ENCODE peak calls at places on chromosomes 4 and X, in nine cellular contexts. One of them, this sample, is unnamed.

GRCh38 chrX:136907626-136908025 is 27.1 kb upstream of the RBMX start:
- DNase-seq in GM10248: no peak
- DNase-seq in left lung: no peak
- DNase-seq in activated CD8-positive, alpha-beta T cell treated with anti-CD3 and anti-CD28 coated beads for 36 hours: no peak
- DNase-seq in hepatocyte: no peak
- DNase-seq in heart right ventricle: no peak
- DNase-seq in glutamatergic neuron: no peak
- DNase-seq in neural crest cell: no peak
- DNase-seq in A549: no peak
- DNase-seq in this sample: no peak

GRCh38 chr4:3442959-3443749 is 1.4 kb downstream of the HGFAC start:
- DNase-seq in GM10248: peak; percentile 93
- DNase-seq in left lung: no peak
- DNase-seq in activated CD8-positive, alpha-beta T cell treated with anti-CD3 and anti-CD28 coated beads for 36 hours: peak; percentile 71
- DNase-seq in hepatocyte: peak; percentile 64
- DNase-seq in heart right ventricle: no peak
- DNase-seq in glutamatergic neuron: peak; percentile 73
- DNase-seq in neural crest cell: peak; percentile 61
- DNase-seq in A549: peak; percentile 40
- DNase-seq in this sample: peak; percentile 52

GRCh38 chr4:46667790-46668189 is 241.3 kb downstream of the COX7B2 start:
- DNase-seq in GM10248: no peak
- DNase-seq in left lung: no peak
- DNase-seq in activated CD8-positive, alpha-beta T cell treated with anti-CD3 and anti-CD28 coated beads for 36 hours: no peak
- DNase-seq in hepatocyte: no peak
- DNase-seq in heart right ventricle: no peak
- DNase-seq in glutamatergic neuron: no peak
- DNase-seq in neural crest cell: no peak
- DNase-seq in A549: no peak
- DNase-seq in this sample: no peak

GRCh38 chrX:154002215-154002719 is 17.4 kb downstream of the IRAK1 start:
- DNase-seq in GM10248: no peak
- DNase-seq in left lung: no peak
- DNase-seq in activated CD8-positive, alpha-beta T cell treated with anti-CD3 and anti-CD28 coated beads for 36 hours: peak; percentile 66
- DNase-seq in hepatocyte: peak; percentile 35
- DNase-seq in heart right ventricle: no peak
- DNase-seq in glutamatergic neuron: no peak
- DNase-seq in neural crest cell: no peak
- DNase-seq in A549: peak; percentile 70
- DNase-seq in this sample: no peak

GRCh38 chr4:27176400-27176799 is 315.8 kb downstream of the STIM2 start:
- DNase-seq in GM10248: no peak
- DNase-seq in left lung: no peak
- DNase-seq in activated CD8-positive, alpha-beta T cell treated with anti-CD3 and anti-CD28 coated beads for 36 hours: peak; percentile 5
- DNase-seq in hepatocyte: peak; percentile 72
- DNase-seq in heart right ventricle: no peak
- DNase-seq in glutamatergic neuron: peak; percentile 41
- DNase-seq in neural crest cell: no peak
- DNase-seq in A549: peak; percentile 14
- DNase-seq in this sample: no peak

GRCh38 chr4:57074753-57075152 is 35.4 kb downstream of the IGFBP7 start:
- DNase-seq in GM10248: no peak
- DNase-seq in left lung: no peak
- DNase-seq in activated CD8-positive, alpha-beta T cell treated with anti-CD3 and anti-CD28 coated beads for 36 hours: no peak
- DNase-seq in hepatocyte: no peak
- DNase-seq in heart right ventricle: no peak
- DNase-seq in glutamatergic neuron: no peak
- DNase-seq in neural crest cell: no peak
- DNase-seq in A549: peak; percentile 36
- DNase-seq in this sample: no peak

GRCh38 chrX:149909324-149910177 is 19.8 kb upstream of the HSFX4 start:
- DNase-seq in GM10248: no peak
- DNase-seq in left lung: no peak
- DNase-seq in activated CD8-positive, alpha-beta T cell treated with anti-CD3 and anti-CD28 coated beads for 36 hours: peak; percentile 39
- DNase-seq in hepatocyte: no peak
- DNase-seq in heart right ventricle: no peak
- DNase-seq in glutamatergic neuron: no peak
- DNase-seq in neural crest cell: no peak
- DNase-seq in A549: no peak
- DNase-seq in this sample: no peak

GRCh38 chrX:30800901-30801300 is 88.2 kb downstream of the TAB3 start:
- DNase-seq in GM10248: no peak
- DNase-seq in left lung: no peak
- DNase-seq in activated CD8-positive, alpha-beta T cell treated with anti-CD3 and anti-CD28 coated beads for 36 hours: no peak
- DNase-seq in hepatocyte: no peak
- DNase-seq in heart right ventricle: no peak
- DNase-seq in glutamatergic neuron: no peak
- DNase-seq in neural crest cell: no peak
- DNase-seq in A549: no peak
- DNase-seq in this sample: no peak

GRCh38 chrX:39518451-39519212 is 579.1 kb downstream of the BCOR start:
- DNase-seq in GM10248: no peak
- DNase-seq in left lung: no peak
- DNase-seq in activated CD8-positive, alpha-beta T cell treated with anti-CD3 and anti-CD28 coated beads for 36 hours: no peak
- DNase-seq in hepatocyte: no peak
- DNase-seq in heart right ventricle: peak; percentile 29
- DNase-seq in glutamatergic neuron: no peak
- DNase-seq in neural crest cell: peak; percentile 31
- DNase-seq in A549: no peak
- DNase-seq in this sample: no peak

GRCh38 chr4:112771-113170 is 11.5 kb upstream of the ZNF718 start:
- DNase-seq in GM10248: no peak
- DNase-seq in left lung: no peak
- DNase-seq in activated CD8-positive, alpha-beta T cell treated with anti-CD3 and anti-CD28 coated beads for 36 hours: no peak
- DNase-seq in hepatocyte: peak; percentile 0
- DNase-seq in heart right ventricle: no peak
- DNase-seq in glutamatergic neuron: no peak
- DNase-seq in neural crest cell: no peak
- DNase-seq in A549: no peak
- DNase-seq in this sample: no peak

GRCh38 chr4:39528056-39528465 is 822 bp upstream of the UGDH start:
- DNase-seq in GM10248: no peak
- DNase-seq in left lung: peak; percentile 82
- DNase-seq in activated CD8-positive, alpha-beta T cell treated with anti-CD3 and anti-CD28 coated beads for 36 hours: no peak
- DNase-seq in hepatocyte: no peak
- DNase-seq in heart right ventricle: no peak
- DNase-seq in glutamatergic neuron: no peak
- DNase-seq in neural crest cell: no peak
- DNase-seq in A549: no peak
- DNase-seq in this sample: no peak

DNA sequence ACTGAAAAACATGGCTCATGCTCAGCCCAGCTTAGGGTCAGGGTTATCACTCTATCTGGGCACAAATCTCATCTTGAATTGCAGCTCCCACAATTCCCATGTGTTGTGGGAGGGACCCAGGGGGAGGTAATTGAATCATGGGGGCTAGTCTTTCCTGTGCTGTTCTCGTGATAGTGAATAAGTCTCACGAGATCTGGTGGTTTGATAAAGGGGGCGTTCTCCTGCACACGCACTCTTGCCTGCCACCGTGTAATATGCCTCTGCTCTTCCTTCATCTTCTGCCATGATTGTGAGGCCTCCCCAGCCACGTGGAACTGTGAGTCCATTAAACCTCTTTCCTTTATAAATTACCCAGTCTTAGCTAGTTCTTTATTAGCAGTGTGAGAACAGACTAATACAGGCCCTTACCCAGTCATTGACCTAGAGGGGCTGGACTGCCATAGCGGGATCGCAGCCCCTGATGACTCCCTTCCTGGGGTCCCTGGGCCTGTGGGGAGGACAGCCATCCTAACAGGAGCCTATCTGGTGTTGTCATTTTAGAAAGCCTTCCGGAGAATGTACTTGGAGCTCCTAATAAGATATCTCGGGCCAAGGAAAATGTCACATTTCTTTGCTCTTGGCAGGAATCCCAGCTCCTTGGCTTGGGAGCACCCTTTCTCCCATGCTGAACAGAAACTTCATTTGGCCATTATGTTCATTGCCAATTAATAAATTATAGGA is 112.6 kb downstream of the PHKA2 start:
- DNase-seq in GM10248: no peak
- DNase-seq in left lung: no peak
- DNase-seq in activated CD8-positive, alpha-beta T cell treated with anti-CD3 and anti-CD28 coated beads for 36 hours: no peak
- DNase-seq in hepatocyte: no peak
- DNase-seq in heart right ventricle: no peak
- DNase-seq in glutamatergic neuron: no peak
- DNase-seq in neural crest cell: no peak
- DNase-seq in A549: no peak
- DNase-seq in this sample: no peak
- TF ChIP-seq CTCF in GM10248: no peak
- TF ChIP-seq CTCF in left lung: no peak
- TF ChIP-seq CTCF in activated CD8-positive, alpha-beta T cell treated with anti-CD3 and anti-CD28 coated beads for 36 hours: no peak
- TF ChIP-seq CTCF in hepatocyte: no peak
- TF ChIP-seq CTCF in heart right ventricle: no peak
- TF ChIP-seq CTCF in glutamatergic neuron: no peak
- TF ChIP-seq CTCF in neural crest cell: no peak
- TF ChIP-seq CTCF in A549: no peak
- TF ChIP-seq CTCF in this sample: no peak

GRCh38 chr4:41852229-41852628 is 83.0 kb upstream of the TMEM33 start:
- DNase-seq in GM10248: no peak
- DNase-seq in left lung: no peak
- DNase-seq in activated CD8-positive, alpha-beta T cell treated with anti-CD3 and anti-CD28 coated beads for 36 hours: no peak
- DNase-seq in hepatocyte: no peak
- DNase-seq in heart right ventricle: no peak
- DNase-seq in glutamatergic neuron: no peak
- DNase-seq in neural crest cell: no peak
- DNase-seq in A549: no peak
- DNase-seq in this sample: no peak

GRCh38 chr4:41857225-41857624 is 78.0 kb upstream of the TMEM33 start:
- DNase-seq in GM10248: no peak
- DNase-seq in left lung: no peak
- DNase-seq in activated CD8-positive, alpha-beta T cell treated with anti-CD3 and anti-CD28 coated beads for 36 hours: no peak
- DNase-seq in hepatocyte: no peak
- DNase-seq in heart right ventricle: no peak
- DNase-seq in glutamatergic neuron: no peak
- DNase-seq in neural crest cell: no peak
- DNase-seq in A549: no peak
- DNase-seq in this sample: no peak

GRCh38 chr4:41856797-41857196 is 78.4 kb upstream of the TMEM33 start:
- DNase-seq in GM10248: no peak
- DNase-seq in left lung: no peak
- DNase-seq in activated CD8-positive, alpha-beta T cell treated with anti-CD3 and anti-CD28 coated beads for 36 hours: no peak
- DNase-seq in hepatocyte: no peak
- DNase-seq in heart right ventricle: no peak
- DNase-seq in glutamatergic neuron: no peak
- DNase-seq in neural crest cell: no peak
- DNase-seq in A549: no peak
- DNase-seq in this sample: no peak

GRCh38 chr4:41851621-41852020 is 83.6 kb upstream of the TMEM33 start:
- DNase-seq in GM10248: no peak
- DNase-seq in left lung: no peak
- DNase-seq in activated CD8-positive, alpha-beta T cell treated with anti-CD3 and anti-CD28 coated beads for 36 hours: no peak
- DNase-seq in hepatocyte: no peak
- DNase-seq in heart right ventricle: no peak
- DNase-seq in glutamatergic neuron: no peak
- DNase-seq in neural crest cell: no peak
- DNase-seq in A549: no peak
- DNase-seq in this sample: no peak

DNA sequence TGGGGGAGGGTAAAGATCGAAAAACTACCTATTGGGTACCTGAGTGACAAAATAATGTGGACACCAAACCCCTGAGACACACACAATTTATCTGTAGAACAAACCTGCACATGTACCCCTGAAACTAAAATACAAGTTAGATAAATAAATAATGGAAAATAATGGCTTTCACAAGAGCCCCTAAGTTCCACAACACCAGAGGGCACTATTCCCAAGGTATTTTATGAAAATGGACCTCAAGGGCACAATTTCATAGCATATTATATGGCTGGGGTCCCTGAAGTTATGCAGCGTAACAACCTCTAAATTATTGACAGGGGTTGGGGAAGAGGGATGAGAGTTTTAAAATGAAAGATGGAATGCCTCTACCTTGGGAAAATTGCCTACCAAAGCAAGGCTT is 81.3 kb upstream of the TMEM33 start:
- DNase-seq in GM10248: no peak
- DNase-seq in left lung: no peak
- DNase-seq in activated CD8-positive, alpha-beta T cell treated with anti-CD3 and anti-CD28 coated beads for 36 hours: no peak
- DNase-seq in hepatocyte: no peak
- DNase-seq in heart right ventricle: no peak
- DNase-seq in glutamatergic neuron: no peak
- DNase-seq in neural crest cell: no peak
- DNase-seq in A549: peak; percentile 3
- DNase-seq in this sample: no peak
- TF ChIP-seq CTCF in GM10248: no peak
- TF ChIP-seq CTCF in left lung: no peak
- TF ChIP-seq CTCF in activated CD8-positive, alpha-beta T cell treated with anti-CD3 and anti-CD28 coated beads for 36 hours: no peak
- TF ChIP-seq CTCF in hepatocyte: peak; percentile 10
- TF ChIP-seq CTCF in heart right ventricle: no peak
- TF ChIP-seq CTCF in glutamatergic neuron: peak; percentile 13
- TF ChIP-seq CTCF in neural crest cell: peak; percentile 36
- TF ChIP-seq CTCF in A549: peak; percentile 33
- TF ChIP-seq CTCF in this sample: no peak

GRCh38 chrX:68685722-68686683 is 38.5 kb downstream of the STARD8 start:
- DNase-seq in GM10248: peak; percentile 25
- DNase-seq in left lung: peak; percentile 63
- DNase-seq in activated CD8-positive, alpha-beta T cell treated with anti-CD3 and anti-CD28 coated beads for 36 hours: peak; percentile 39
- DNase-seq in hepatocyte: peak; percentile 47
- DNase-seq in heart right ventricle: peak; percentile 49
- DNase-seq in glutamatergic neuron: peak; percentile 36
- DNase-seq in neural crest cell: peak; percentile 8
- DNase-seq in A549: peak; percentile 50
- DNase-seq in this sample: no peak
- TF ChIP-seq CTCF in GM10248: no peak
- TF ChIP-seq CTCF in left lung: no peak
- TF ChIP-seq CTCF in activated CD8-positive, alpha-beta T cell treated with anti-CD3 and anti-CD28 coated beads for 36 hours: no peak
- TF ChIP-seq CTCF in hepatocyte: peak; percentile 2
- TF ChIP-seq CTCF in heart right ventricle: peak; percentile 25
- TF ChIP-seq CTCF in glutamatergic neuron: no peak
- TF ChIP-seq CTCF in neural crest cell: no peak
- TF ChIP-seq CTCF in A549: no peak
- TF ChIP-seq CTCF in this sample: no peak

GRCh38 chr4:30919458-30919857 is 199.3 kb downstream of the PCDH7 start:
- DNase-seq in GM10248: no peak
- DNase-seq in left lung: no peak
- DNase-seq in activated CD8-positive, alpha-beta T cell treated with anti-CD3 and anti-CD28 coated beads for 36 hours: no peak
- DNase-seq in hepatocyte: no peak
- DNase-seq in heart right ventricle: no peak
- DNase-seq in glutamatergic neuron: no peak
- DNase-seq in neural crest cell: no peak
- DNase-seq in A549: no peak
- DNase-seq in this sample: no peak

GRCh38 chr4:30917946-30918345 is 197.8 kb downstream of the PCDH7 start:
- DNase-seq in GM10248: no peak
- DNase-seq in left lung: no peak
- DNase-seq in activated CD8-positive, alpha-beta T cell treated with anti-CD3 and anti-CD28 coated beads for 36 hours: no peak
- DNase-seq in hepatocyte: no peak
- DNase-seq in heart right ventricle: no peak
- DNase-seq in glutamatergic neuron: no peak
- DNase-seq in neural crest cell: no peak
- DNase-seq in A549: no peak
- DNase-seq in this sample: no peak

GRCh38 chr4:30916337-30917274 is 196.4 kb downstream of the PCDH7 start:
- DNase-seq in GM10248: no peak
- DNase-seq in left lung: no peak
- DNase-seq in activated CD8-positive, alpha-beta T cell treated with anti-CD3 and anti-CD28 coated beads for 36 hours: no peak
- DNase-seq in hepatocyte: no peak
- DNase-seq in heart right ventricle: no peak
- DNase-seq in glutamatergic neuron: no peak
- DNase-seq in neural crest cell: no peak
- DNase-seq in A549: no peak
- DNase-seq in this sample: no peak

GRCh38 chr4:30924521-30924920 is 204.4 kb downstream of the PCDH7 start:
- DNase-seq in GM10248: no peak
- DNase-seq in left lung: no peak
- DNase-seq in activated CD8-positive, alpha-beta T cell treated with anti-CD3 and anti-CD28 coated beads for 36 hours: no peak
- DNase-seq in hepatocyte: no peak
- DNase-seq in heart right ventricle: no peak
- DNase-seq in glutamatergic neuron: no peak
- DNase-seq in neural crest cell: no peak
- DNase-seq in A549: no peak
- DNase-seq in this sample: no peak

GRCh38 chr4:30920043-30920442 is 199.9 kb downstream of the PCDH7 start:
- DNase-seq in GM10248: no peak
- DNase-seq in left lung: no peak
- DNase-seq in activated CD8-positive, alpha-beta T cell treated with anti-CD3 and anti-CD28 coated beads for 36 hours: no peak
- DNase-seq in hepatocyte: no peak
- DNase-seq in heart right ventricle: no peak
- DNase-seq in glutamatergic neuron: peak; percentile 11
- DNase-seq in neural crest cell: no peak
- DNase-seq in A549: peak; percentile 0
- DNase-seq in this sample: no peak
- TF ChIP-seq CTCF in GM10248: no peak
- TF ChIP-seq CTCF in left lung: no peak
- TF ChIP-seq CTCF in activated CD8-positive, alpha-beta T cell treated with anti-CD3 and anti-CD28 coated beads for 36 hours: no peak
- TF ChIP-seq CTCF in hepatocyte: no peak
- TF ChIP-seq CTCF in heart right ventricle: no peak
- TF ChIP-seq CTCF in glutamatergic neuron: no peak
- TF ChIP-seq CTCF in neural crest cell: no peak
- TF ChIP-seq CTCF in A549: no peak
- TF ChIP-seq CTCF in this sample: no peak

This sample was measured in progenitor cell of endocrine pancreas.